ENCODE peak calls at places on chromosomes 12 and 14, in six cellular contexts. O, K, X, E, P and H are unnamed samples.

GRCh38 chr14:73996731-73997107 is 22.4 kb downstream of the ENTPD5 start:
- DNase-seq in O (no peak), K (no peak), X (no peak), E (no peak), P (no peak), H (no peak)

GRCh38 chr14:35122696-35123387 is 490 bp downstream of the PRORP start:
- DNase-seq in O (no peak), K (no peak), X (peak), E (peak), P (no peak), H (no peak)

GRCh38 chr12:50842637-50843493 is at the start of gene TMPRSS12:
- DNase-seq in O (no peak), K (peak), X (peak), E (peak), P (peak), H (no peak)

GRCh38 chr12:113862570-113863454 is 103.3 kb downstream of the RBM19 start:
- DNase-seq in O (peak), K (no peak), X (no peak), E (peak), P (no peak), H (no peak)

GRCh38 chr14:65428691-65429090 is 16.2 kb downstream of the FUT8 start:
- DNase-seq in O (no peak), K (no peak), X (no peak), E (no peak), P (no peak), H (no peak)

GRCh38 chr14:64363265-64363840 is 24.8 kb upstream of the MTHFD1 start:
- DNase-seq in O (no peak), K (no peak), X (no peak), E (no peak), P (no peak), H (no peak)

GRCh38 chr14:103868242-103868897 is 21.0 kb upstream of the PPP1R13B start:
- DNase-seq in O (no peak), K (no peak), X (no peak), E (no peak), P (no peak), H (no peak)

GRCh38 chr14:79842270-79842669 is 369.0 kb downstream of the DIO2 start:
- DNase-seq in O (no peak), K (no peak), X (no peak), E (no peak), P (no peak), H (no peak)

GRCh38 chr12:82841379-82841778 is 154.7 kb downstream of the TMTC2 start:
- DNase-seq in O (no peak), K (no peak), X (no peak), E (no peak), P (no peak), H (no peak)

GRCh38 chr14:100141133-100141497 is 18.3 kb downstream of the DEGS2 start:
- DNase-seq in O (no peak), K (no peak), X (no peak), E (no peak), P (no peak), H (no peak)

GRCh38 chr14:100138955-100139354 is 20.5 kb downstream of the DEGS2 start:
- DNase-seq in O (no peak), K (no peak), X (no peak), E (no peak), P (no peak), H (no peak)

GRCh38 chr14:100138082-100138787 is 21.2 kb downstream of the DEGS2 start:
- DNase-seq in O (no peak), K (no peak), X (no peak), E (no peak), P (no peak), H (no peak)

GRCh38 chr14:100142073-100143040 is 17.1 kb downstream of the DEGS2 start:
- DNase-seq in O (no peak), K (no peak), X (peak), E (no peak), P (no peak), H (no peak)

GRCh38 chr14:100140452-100141132 is 18.9 kb downstream of the DEGS2 start:
- DNase-seq in O (no peak), K (peak), X (no peak), E (peak), P (peak), H (no peak)
- H3K27ac ChIP-seq in O (no peak), K (no peak), X (no peak), E (peak), P (no peak), H (no peak)

GRCh38 chr14:37596790-37597189 is 1.4 kb downstream of the TTC6 start:
- DNase-seq in O (no peak), K (no peak), X (no peak), E (no peak), P (peak), H (no peak)
- TF ChIP-seq EZH2 in O (no peak), K (no peak), X (no peak), E (peak), P (no peak), H (no peak)

GRCh38 chr12:74626397-74626796 is 88.8 kb downstream of the ATXN7L3B start:
- DNase-seq in O (no peak), K (no peak), X (no peak), E (no peak), P (no peak), H (no peak)
- H3K27ac ChIP-seq in O (no peak), K (no peak), X (no peak), E (no peak), P (no peak), H (no peak)

DNA sequence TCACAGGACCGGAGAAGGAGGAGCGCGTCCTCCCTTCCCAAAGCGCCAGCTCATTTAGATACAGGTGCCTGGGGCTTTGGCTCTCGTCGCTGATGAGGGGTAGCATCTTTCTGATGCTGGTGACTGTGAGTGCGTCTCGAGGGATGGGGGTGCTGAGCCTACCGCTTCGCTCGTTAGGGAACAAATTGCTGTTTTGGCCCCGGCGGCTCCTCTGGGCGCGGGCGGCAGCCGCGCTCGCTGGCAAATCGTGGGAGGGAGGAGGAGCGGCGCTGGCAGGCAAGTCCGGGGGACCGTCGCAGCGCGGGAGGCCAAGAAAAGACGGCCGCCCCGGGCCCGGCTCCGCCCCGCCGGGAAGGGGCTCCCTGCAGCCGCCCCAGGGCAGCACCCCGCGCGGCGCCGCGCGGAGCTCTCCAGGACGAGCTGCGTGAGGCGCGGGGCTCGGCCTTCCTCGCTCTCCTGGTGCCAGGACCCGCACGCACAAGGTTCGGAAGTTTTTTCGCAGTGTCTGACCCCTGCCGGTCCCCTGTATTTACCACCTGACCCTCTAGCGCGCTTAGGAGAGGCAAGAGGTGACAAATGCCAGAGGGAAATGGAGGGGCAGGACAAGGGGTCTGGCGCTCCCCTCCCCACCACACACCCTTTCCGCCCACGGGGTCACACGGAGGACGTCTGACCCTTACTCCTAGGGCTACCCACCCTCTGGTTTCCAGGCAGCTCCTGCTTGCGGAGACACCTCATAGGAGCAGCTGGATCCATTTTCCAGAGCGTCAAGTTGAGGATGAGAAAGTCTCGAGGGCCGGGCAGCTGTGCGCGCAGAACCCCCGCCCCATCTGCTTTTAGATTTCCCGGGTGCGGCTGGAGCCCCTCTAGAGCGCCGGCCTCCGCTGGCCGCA is 875 bp upstream of the KCNH3 start:
- DNase-seq in O (no peak), K (no peak), X (no peak), E (peak), P (peak), H (no peak)
- TF ChIP-seq EZH2 in O (peak), K (peak), X (no peak), E (peak), P (peak), H (no peak)

GRCh38 chr12:6333029-6333428 is 8.8 kb downstream of the TNFRSF1A start:
- DNase-seq in O (no peak), K (no peak), X (no peak), E (no peak), P (no peak), H (no peak)
- H3K27ac ChIP-seq in O (no peak), K (no peak), X (peak), E (no peak), P (no peak), H (no peak)

GRCh38 chr12:54956818-54957641 is 27.5 kb downstream of the TESPA1 start:
- DNase-seq in O (no peak), K (no peak), X (no peak), E (no peak), P (peak), H (no peak)

GRCh38 chr12:54961190-54961589 is 23.4 kb downstream of the TESPA1 start:
- DNase-seq in O (no peak), K (no peak), X (no peak), E (no peak), P (no peak), H (no peak)

GRCh38 chr12:54956322-54956721 is 28.2 kb downstream of the TESPA1 start:
- DNase-seq in O (no peak), K (no peak), X (no peak), E (no peak), P (no peak), H (no peak)

GRCh38 chr12:54958048-54958658 is 26.4 kb downstream of the TESPA1 start:
- DNase-seq in O (peak), K (no peak), X (peak), E (peak), P (peak), H (peak)

GRCh38 chr12:54959291-54960018 is 25.1 kb downstream of the TESPA1 start:
- DNase-seq in O (peak), K (no peak), X (no peak), E (no peak), P (no peak), H (no peak)
- TF ChIP-seq EZH2 in O (no peak), K (no peak), X (no peak), E (no peak), P (no peak), H (no peak)

DNA sequence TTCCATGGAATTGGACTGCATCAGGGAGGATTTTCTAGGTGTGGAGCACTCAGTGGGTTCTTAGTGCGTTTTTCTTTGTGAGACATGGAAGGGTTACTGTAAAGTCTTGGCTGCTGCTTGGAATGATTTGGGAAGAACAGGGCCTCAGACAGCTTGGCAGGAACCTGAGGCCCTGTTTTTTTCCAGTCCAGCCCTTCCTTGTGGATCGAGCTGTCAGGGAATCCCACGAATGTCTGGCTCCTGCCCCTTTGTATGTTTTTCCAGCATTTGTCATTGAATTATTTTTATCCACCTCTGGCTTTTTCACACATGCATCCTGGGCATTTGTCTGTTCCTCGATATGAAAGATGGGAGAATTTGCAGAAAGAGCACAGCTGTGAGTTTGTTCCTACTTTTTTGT is 158.5 kb downstream of the TGFB3 start:
- DNase-seq in O (no peak), K (no peak), X (no peak), E (no peak), P (no peak), H (no peak)
- H3K27ac ChIP-seq in O (no peak), K (no peak), X (peak), E (no peak), P (no peak), H (no peak)

GRCh38 chr14:56810850-56811595 is 744 bp upstream of the OTX2 start:
- DNase-seq in O (no peak), K (no peak), X (no peak), E (peak), P (peak), H (no peak)
- TF ChIP-seq EZH2 in O (no peak), K (no peak), X (no peak), E (peak), P (no peak), H (no peak)